ENCODE peak calls at places on chromosomes 13 and 19, in four cellular contexts. O, J, E and A are unnamed samples.

GRCh38 chr13:113179374-113180230 is 21.2 kb downstream of the PROZ start:
- DNase-seq in O (no peak), J (no peak), E (no peak), A (no peak)

GRCh38 chr13:28719227-28719562 is 425 bp upstream of the SLC46A3 start:
- DNase-seq in O (no peak), J (no peak), E (no peak), A (no peak)

GRCh38 chr19:610071-610800 is 20.6 kb downstream of the HCN2 start:
- DNase-seq in O (peak; percentile 41), J (no peak), E (no peak), A (no peak)

GRCh38 chr13:77737583-77738200 is 40.2 kb downstream of the SLAIN1 start:
- DNase-seq in O (no peak), J (no peak), E (no peak), A (no peak)

GRCh38 chr19:2270572-2271515 is 11.1 kb downstream of the PEAK3 start:
- DNase-seq in O (peak; percentile 82), J (peak; percentile 71), E (peak; percentile 93), A (no peak)

GRCh38 chr13:98315466-98315865 is 138.4 kb upstream of the RNF113B start:
- DNase-seq in O (no peak), J (no peak), E (no peak), A (no peak)

GRCh38 chr13:39350461-39350881 is 252.5 kb downstream of the LHFPL6 start:
- DNase-seq in O (no peak), J (no peak), E (no peak), A (peak; percentile 2)

GRCh38 chr13:32902898-32903297 is 113.3 kb upstream of the KL start:
- DNase-seq in O (peak; percentile 44), J (no peak), E (peak; percentile 51), A (no peak)

GRCh38 chr13:60933638-60934037 is 482.0 kb downstream of the PCDH20 start:
- DNase-seq in O (no peak), J (no peak), E (no peak), A (no peak)

GRCh38 chr19:17553256-17553655 is 2.2 kb upstream of the COLGALT1 start:
- DNase-seq in O (no peak), J (no peak), E (no peak), A (no peak)

GRCh38 chr13:74751739-74752138 is 617.5 kb upstream of the KLF12 start:
- DNase-seq in O (no peak), J (no peak), E (no peak), A (no peak)

GRCh38 chr19:10120538-10121198 is 969 bp upstream of the EIF3G start:
- DNase-seq in O (no peak), J (no peak), E (no peak), A (no peak)

GRCh38 chr13:80070024-80070703 is 270.8 kb downstream of the SPRY2 start:
- DNase-seq in O (no peak), J (no peak), E (no peak), A (no peak)

GRCh38 chr13:112227031-112227430 is 149.1 kb upstream of the SPACA7 start:
- DNase-seq in O (no peak), J (no peak), E (no peak), A (no peak)

GRCh38 chr19:45769821-45770191 is 754 bp upstream of the SIX5 start:
- DNase-seq in O (peak; percentile 49), J (peak; percentile 38), E (peak; percentile 68), A (no peak)

GRCh38 chr19:38812004-38812840 is 523 bp downstream of the LGALS4 start:
- DNase-seq in O (no peak), J (no peak), E (peak; percentile 17), A (no peak)

GRCh38 chr19:49403404-49404187 is 15.5 kb downstream of the KASH5 start:
- DNase-seq in O (no peak), J (no peak), E (no peak), A (no peak)

GRCh38 chr19:4446801-4447200 is 10.8 kb downstream of the UBXN6 start:
- DNase-seq in O (no peak), J (no peak), E (no peak), A (no peak)

GRCh38 chr13:67048084-67048792 is 181.9 kb downstream of the PCDH9 start:
- DNase-seq in O (no peak), J (no peak), E (no peak), A (no peak)

GRCh38 chr19:55495646-55496349 is 7.6 kb downstream of the SSC5D start:
- DNase-seq in O (no peak), J (no peak), E (peak; percentile 26), A (no peak)

GRCh38 chr19:58569191-58569942 is 3.8 kb downstream of the MZF1 start:
- DNase-seq in O (no peak), J (no peak), E (no peak), A (no peak)

GRCh38 chr13:19864018-19864338 is 529 bp upstream of the ZMYM5 start:
- DNase-seq in O (peak; percentile 63), J (peak; percentile 66), E (peak; percentile 85), A (no peak)

GRCh38 chr19:35260694-35261304 is 8.0 kb upstream of the USF2 start:
- DNase-seq in O (peak; percentile 17), J (no peak), E (no peak), A (no peak)

GRCh38 chr13:29006359-29006850 is 186.3 kb downstream of the MTUS2 start:
- DNase-seq in O (no peak), J (no peak), E (no peak), A (no peak)